ENCODE peak calls at places on chromosome 6, in four cellular contexts. V is endothelial cell, D is nephron progenitor cell, W is ureter. P is an unnamed sample.

GRCh38 chr6:152635949-152636674 is 1.1 kb downstream of the SYNE1 start:
- DNase-seq in V (no peak), D (peak), W (peak), P (no peak)

GRCh38 chr6:32845381-32845884 is 1.6 kb upstream of the PSMB8 start:
- DNase-seq in D (no peak), V (no peak), W (no peak), P (no peak)

GRCh38 chr6:14848019-14848418 is 397.9 kb upstream of the JARID2 start:
- DNase-seq in W (no peak), D (no peak), V (no peak), P (no peak)

GRCh38 chr6:28239636-28240035 is 12.4 kb downstream of the ZKSCAN4 start:
- DNase-seq in V (no peak), D (no peak), W (no peak), P (no peak)

GRCh38 chr6:157877573-157878011 is 54.5 kb downstream of the SNX9 start:
- DNase-seq in D (no peak), V (no peak), W (no peak), P (no peak)

GRCh38 chr6:75802366-75802765 is 53.3 kb downstream of the MYO6 start:
- DNase-seq in W (no peak), V (no peak), D (no peak), P (no peak)

GRCh38 chr6:39488255-39488881 is 165.9 kb upstream of the KCNK16 start:
- DNase-seq in V (no peak), W (no peak), D (no peak), P (no peak)

GRCh38 chr6:36539814-36540568 is 7.3 kb downstream of the STK38 start:
- DNase-seq in W (no peak), V (no peak), D (no peak), P (no peak)

GRCh38 chr6:149890629-149891045 is 7.3 kb downstream of the RAET1E start:
- DNase-seq in W (no peak), V (no peak), D (no peak), P (no peak)

GRCh38 chr6:148947621-148948444 is 201.0 kb downstream of the UST start:
- DNase-seq in D (peak), W (peak), V (peak), P (peak)

GRCh38 chr6:141472123-141472522 is 660.6 kb upstream of the GJE1 start:
- DNase-seq in V (no peak), W (no peak), D (no peak), P (no peak)

GRCh38 chr6:116438590-116439448 is 22.4 kb upstream of the CALHM6 start:
- DNase-seq in W (no peak), D (no peak), V (no peak), P (no peak)

GRCh38 chr6:156791261-156791850 is 14.2 kb downstream of the ARID1B start:
- DNase-seq in V (no peak), W (no peak), D (no peak), P (no peak)

GRCh38 chr6:85675030-85675819 is 32.5 kb upstream of the SYNCRIP start:
- DNase-seq in D (no peak), V (no peak), W (no peak), P (no peak)

GRCh38 chr6:43604174-43604573 is 24.9 kb downstream of the GTPBP2 start:
- DNase-seq in D (no peak), V (no peak), W (no peak), P (no peak)

GRCh38 chr6:37570801-37571200 is 71.1 kb upstream of the CCDC167 start:
- DNase-seq in D (peak), V (no peak), W (no peak), P (no peak)

GRCh38 chr6:116447052-116447451 is 14.1 kb upstream of the CALHM6 start:
- DNase-seq in D (no peak), W (no peak), V (no peak), P (no peak)

GRCh38 chr6:2505624-2506023 is 245.1 kb downstream of the MYLK4 start:
- DNase-seq in D (peak), W (no peak), V (peak), P (no peak)

GRCh38 chr6:42365021-42365420 is 86.7 kb downstream of the TRERF1 start:
- DNase-seq in V (no peak), W (no peak), D (no peak), P (no peak)

GRCh38 chr6:131023834-131024504 is 39.1 kb downstream of the EPB41L2 start:
- DNase-seq in V (no peak), W (no peak), D (no peak), P (no peak)

GRCh38 chr6:30876039-30876730 is 8.1 kb upstream of the DDR1 start:
- DNase-seq in D (no peak), W (peak), V (no peak), P (no peak)

GRCh38 chr6:53015486-53015885 is 20.4 kb upstream of the GSTA4 start:
- DNase-seq in V (no peak), W (no peak), D (no peak), P (no peak)